ENCODE peak calls at places on chromosomes 5 and 9, in six cellular contexts. O, U, H, R, X and Z are unnamed samples.

GRCh38 chr9:99870126-99870525 is 36.3 kb upstream of the STX17 start:
- DNase-seq in R (no peak), H (no peak), O (no peak), X (no peak), U (no peak), Z (no peak)

GRCh38 chr5:135955525-135955924 is 742 bp upstream of the LECT2 start:
- DNase-seq in U (no peak), X (no peak), O (no peak), R (no peak), H (no peak), Z (no peak)

GRCh38 chr5:133818031-133818431 is 150.4 kb downstream of the C5orf15 start:
- DNase-seq in H (no peak), O (no peak), X (no peak), R (no peak), U (no peak), Z (no peak)

GRCh38 chr9:95096807-95097206 is 220.7 kb downstream of the FANCC start:
- DNase-seq in X (no peak), H (no peak), O (no peak), U (no peak), R (no peak), Z (no peak)

GRCh38 chr5:138159666-138160065 is 18.8 kb downstream of the BRD8 start:
- DNase-seq in X (no peak), H (no peak), U (no peak), R (peak), O (no peak), Z (no peak)

GRCh38 chr5:92678576-92679105 is 902.4 kb downstream of the NR2F1-AS1 start:
- DNase-seq in O (no peak), R (no peak), X (no peak), U (peak), H (no peak), Z (no peak)

GRCh38 chr5:82593481-82593880 is 315.3 kb upstream of the RPS23 start:
- DNase-seq in H (no peak), R (no peak), O (no peak), U (no peak), X (no peak), Z (no peak)

GRCh38 chr5:168697034-168697720 is 118.0 kb upstream of the PANK3 start:
- DNase-seq in H (no peak), O (no peak), R (no peak), X (no peak), U (no peak), Z (no peak)

GRCh38 chr5:109656829-109657228 is 32.9 kb upstream of the MAN2A1 start:
- DNase-seq in H (peak), U (no peak), O (peak), X (peak), R (peak), Z (no peak)

GRCh38 chr5:88262116-88262515 is 6.5 kb downstream of the TMEM161B start:
- DNase-seq in R (no peak), X (no peak), U (no peak), O (no peak), H (no peak), Z (no peak)

GRCh38 chr9:121841771-121842611 is 190.6 kb downstream of the DAB2IP start:
- DNase-seq in U (no peak), H (no peak), O (no peak), X (no peak), R (no peak), Z (no peak)

GRCh38 chr5:150505041-150505511 is 2.9 kb upstream of the NDST1 start:
- DNase-seq in H (no peak), O (no peak), U (peak), R (no peak), X (no peak), Z (no peak)

GRCh38 chr9:86354882-86355399 is 731 bp upstream of the TUT7 start:
- DNase-seq in U (no peak), H (no peak), O (no peak), X (no peak), R (no peak), Z (no peak)

GRCh38 chr9:134318941-134319305 is 7.3 kb upstream of the RXRA start:
- DNase-seq in H (no peak), R (no peak), X (no peak), U (no peak), O (no peak), Z (no peak)

GRCh38 chr5:60223342-60223741 is 329.8 kb upstream of the PDE4D start:
- DNase-seq in U (peak), X (no peak), H (no peak), R (no peak), O (peak), Z (no peak)

GRCh38 chr5:76942581-76942980 is 10.3 kb upstream of the CRHBP start:
- DNase-seq in O (no peak), X (no peak), R (no peak), U (no peak), H (no peak), Z (peak)